ENCODE peak calls at places on chromosomes 11 and 22, in ten cellular contexts. V is neuronal stem cell; M is ovary; W is colonic mucosa; F is transverse colon; A is aorta; R is DND-41; D is lower lobe of right lung; B is IMR-90; K is CD8-positive, alpha-beta memory T cell. G is an unnamed sample. For H3K27me3 and H3K4me1, the result is how much of the 10 kb centered on the place peaks cover.

GRCh38 chr11:122170815-122171475 is 54.9 kb upstream of the BLID start:
- DNase-seq in A (no peak), B (peak), F (no peak), M (no peak), W (no peak), K (no peak), V (no peak), D (no peak), R (no peak), G (no peak)

GRCh38 chr11:112288021-112288420 is 27.4 kb upstream of the PLET1 start:
- DNase-seq in D (no peak), W (no peak), K (no peak), M (no peak), F (no peak), A (no peak), R (no peak), V (no peak), B (no peak), G (no peak)

GRCh38 chr11:35013514-35014191 is 97.2 kb downstream of the PDHX start:
- DNase-seq in M (no peak), D (no peak), F (no peak), R (no peak), V (no peak), A (no peak), W (no peak), K (peak), B (no peak), G (no peak)

GRCh38 chr11:61042961-61043540 is 59.2 kb upstream of the CD5 start:
- DNase-seq in F (no peak), A (no peak), R (no peak), B (no peak), K (no peak), V (no peak), M (no peak), D (no peak), W (no peak), G (no peak)

GRCh38 chr11:72719551-72719950 is 32.7 kb downstream of the ARAP1 start:
- DNase-seq in V (no peak), D (no peak), M (no peak), B (no peak), K (no peak), W (no peak), F (no peak), R (no peak), A (no peak), G (peak)

GRCh38 chr22:36961626-36962025 is 48.2 kb downstream of the CSF2RB start:
- DNase-seq in W (no peak), F (no peak), V (no peak), K (no peak), A (no peak), D (no peak), M (no peak), R (no peak), B (no peak), G (no peak)

GRCh38 chr22:33350391-33350955 is 292.3 kb upstream of the SYN3 start:
- DNase-seq in V (no peak), K (no peak), D (no peak), B (no peak), R (no peak), F (no peak), W (no peak), A (no peak), M (no peak), G (no peak)

GRCh38 chr22:50250555-50251471 is at the start of gene HDAC10:
- DNase-seq in D (peak), M (peak), F (peak), A (peak), R (peak), V (peak), B (peak), W (peak), K (peak), G (peak)

GRCh38 chr11:110529043-110529442 is 99.3 kb downstream of the FDX1 start:
- DNase-seq in A (no peak), F (no peak), D (no peak), K (no peak), R (no peak), M (no peak), V (no peak), B (no peak), W (no peak), G (no peak)

GRCh38 chr22:26066534-26066933 is 102.7 kb upstream of the SEZ6L start:
- DNase-seq in F (no peak), M (no peak), R (no peak), A (no peak), W (no peak), D (no peak), B (no peak), V (peak), K (no peak), G (no peak)

GRCh38 chr22:41411021-41411851 is 29.5 kb downstream of the TEF start:
- DNase-seq in M (peak), B (no peak), A (no peak), V (no peak), D (no peak), F (no peak), R (no peak), W (no peak), K (no peak), G (no peak)

GRCh38 chr11:60125962-60126585 is 37.6 kb downstream of the MS4A2 start:
- DNase-seq in V (no peak), B (no peak), R (no peak), F (no peak), A (no peak), K (no peak), W (no peak), D (no peak), M (no peak), G (no peak)

GRCh38 chr22:49348631-49349030 is 479.0 kb downstream of the BRD1 start:
- DNase-seq in R (no peak), M (no peak), K (no peak), D (peak), B (no peak), V (no peak), A (no peak), W (no peak), F (no peak), G (no peak)

GRCh38 chr22:19527861-19528417 is 3.7 kb upstream of the CLDN5 start:
- DNase-seq in W (no peak), B (peak), K (no peak), F (no peak), V (no peak), D (no peak), M (no peak), A (no peak), R (no peak), G (no peak)

GRCh38 chr11:24900524-24900923 is 403.7 kb downstream of the LUZP2 start:
- DNase-seq in F (no peak), K (no peak), D (no peak), B (peak), M (no peak), V (no peak), W (no peak), A (no peak), R (no peak), G (no peak)

GRCh38 chr22:27581688-27582087 is 219.9 kb downstream of the MN1 start:
- DNase-seq in M (peak), W (peak), V (no peak), D (peak), B (peak), F (peak), R (no peak), A (peak), K (no peak), G (peak)

GRCh38 chr11:68460741-68461283 is at the start of gene PPP6R3:
- DNase-seq in F (no peak), V (no peak), W (no peak), D (no peak), A (no peak), B (no peak), M (no peak), K (no peak), R (no peak), G (no peak)

GRCh38 chr11:44309483-44310197 is at the start of gene ALX4:
- DNase-seq in A (no peak), M (no peak), D (no peak), R (no peak), F (no peak), V (no peak), W (no peak), B (no peak), K (no peak), G (no peak)

GRCh38 chr22:30232716-30233218 is 13.8 kb downstream of the LIF start:
- DNase-seq in A (no peak), D (no peak), M (no peak), V (no peak), B (no peak), W (no peak), F (no peak), R (no peak), K (no peak), G (no peak)

GRCh38 chr11:129391350-129391749 is 15.7 kb downstream of the BARX2 start:
- DNase-seq in B (no peak), R (no peak), W (no peak), A (no peak), V (no peak), D (no peak), M (no peak), K (no peak), F (no peak), G (no peak)
- H3K27me3 ChIP-seq in B (under half), R (under half), W (under half), A (under half), V (under half), D (under half), M (under half), K (under half), F (under half), G (under half)

DNA sequence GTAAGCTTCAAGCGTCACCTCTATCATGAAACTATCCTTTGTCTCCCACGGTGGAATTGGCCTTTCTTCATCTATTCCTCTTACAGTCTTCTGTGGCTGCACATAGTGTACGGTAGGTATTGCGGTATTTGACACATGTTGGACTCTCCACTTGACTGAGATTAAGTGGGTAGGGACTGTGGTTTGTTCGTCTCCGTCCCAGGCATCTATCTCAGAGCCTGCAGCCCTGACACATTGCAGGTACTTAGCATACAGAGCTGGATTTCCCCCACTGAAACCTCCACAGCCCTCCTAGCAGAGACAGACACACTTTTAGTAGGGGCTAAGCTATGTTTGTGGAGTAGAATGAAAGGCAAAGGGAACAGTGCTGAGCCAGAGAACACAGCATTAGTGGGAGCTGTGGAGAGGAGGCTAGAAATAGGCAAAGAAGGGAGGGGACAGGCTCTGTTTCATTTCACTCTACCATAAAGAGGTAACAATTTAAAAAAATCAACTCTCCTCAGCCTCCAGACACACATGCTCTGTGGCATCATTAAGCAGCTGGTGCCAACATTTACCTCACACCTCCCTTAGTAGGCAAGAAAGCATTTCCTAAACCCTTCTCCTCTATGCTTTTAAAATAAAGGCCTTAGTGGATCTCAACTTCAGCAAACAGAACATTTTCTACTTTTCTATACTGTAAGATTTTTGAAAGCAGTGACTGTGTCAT is 277.5 kb downstream of the KIRREL3 start:
- DNase-seq in A (no peak), D (no peak), M (no peak), W (no peak), F (no peak), R (no peak), B (no peak), V (no peak), K (no peak), G (no peak)
- H3K4me1 ChIP-seq in A (under half), D (under half), M (under half), W (under half), F (under half), R (under half), B (under half), V (under half), K (under half), G (under half)

GRCh38 chr11:105878510-105878909 is 143.5 kb downstream of the MSANTD4 start:
- DNase-seq in K (no peak), R (no peak), F (no peak), D (no peak), W (peak), A (no peak), M (no peak), B (no peak), V (no peak), G (no peak)
- H3K27me3 ChIP-seq in K (under half), R (under half), F (under half), D (under half), W (under half), A (under half), M (under half), B (under half), V (under half), G (under half)

GRCh38 chr11:7353100-7353499 is 101.4 kb downstream of the SYT9 start:
- DNase-seq in F (peak), D (peak), A (no peak), K (peak), V (no peak), W (peak), B (no peak), R (peak), M (no peak), G (peak)

GRCh38 chr11:7347611-7348431 is 96.1 kb downstream of the SYT9 start:
- DNase-seq in M (no peak), A (no peak), D (no peak), V (no peak), B (no peak), R (no peak), F (no peak), W (no peak), K (no peak), G (no peak)

GRCh38 chr11:7351228-7351627 is 99.5 kb downstream of the SYT9 start:
- DNase-seq in D (peak), R (no peak), F (no peak), W (no peak), V (no peak), M (no peak), A (no peak), B (no peak), K (no peak), G (no peak)

GRCh38 chr11:7348432-7349298 is 97.0 kb downstream of the SYT9 start:
- DNase-seq in D (no peak), M (no peak), V (no peak), W (no peak), A (no peak), R (no peak), B (no peak), K (no peak), F (no peak), G (no peak)
- H3K4me1 ChIP-seq in D (under half), M (under half), V (under half), W (under half), A (under half), R (under half), B (under half), K (under half), F (under half), G (under half)

DNA sequence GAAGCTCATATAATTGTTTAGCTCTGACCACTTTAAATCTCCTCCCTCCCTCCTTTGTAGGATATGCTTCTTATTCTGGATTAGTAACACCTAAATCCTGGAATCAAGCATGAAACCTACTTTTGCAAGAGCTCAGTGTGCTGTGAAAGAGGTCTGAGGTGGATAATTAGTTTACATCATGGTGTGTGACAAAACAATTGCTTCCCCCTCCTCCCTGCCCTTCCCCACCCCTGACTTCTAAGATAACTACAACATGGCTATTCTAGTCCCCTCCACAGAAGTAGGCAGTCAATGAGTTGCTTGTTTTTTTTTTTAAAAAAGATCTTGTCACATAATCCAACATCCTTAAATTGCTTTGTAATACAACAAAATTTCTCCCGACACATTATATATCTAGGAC is 314.0 kb downstream of the CADM1 start:
- DNase-seq in K (no peak), V (no peak), M (no peak), W (no peak), F (no peak), D (no peak), A (no peak), R (no peak), B (no peak), G (no peak)
- H3K27me3 ChIP-seq in K (under half), V (under half), M (under half), W (under half), F (under half), D (under half), A (under half), R (under half), B (under half), G (under half)

GRCh38 chr11:133659542-133660201 is 127.4 kb upstream of the OPCML start:
- DNase-seq in K (no peak), D (no peak), A (no peak), V (no peak), F (no peak), R (no peak), W (no peak), B (no peak), M (no peak), G (no peak)

GRCh38 chr11:133661867-133662266 is 129.6 kb upstream of the OPCML start:
- DNase-seq in V (no peak), D (no peak), R (no peak), W (no peak), F (no peak), K (no peak), M (no peak), B (no peak), A (no peak), G (no peak)

GRCh38 chr11:133660202-133660568 is 127.9 kb upstream of the OPCML start:
- DNase-seq in A (no peak), D (no peak), B (no peak), R (no peak), K (no peak), W (no peak), F (no peak), V (no peak), M (no peak), G (no peak)

GRCh38 chr11:133663586-133663985 is 131.3 kb upstream of the OPCML start:
- DNase-seq in B (no peak), K (no peak), M (no peak), V (no peak), D (no peak), A (no peak), R (no peak), F (no peak), W (no peak), G (no peak)

GRCh38 chr11:133663135-133663534 is 130.8 kb upstream of the OPCML start:
- DNase-seq in W (no peak), V (no peak), R (peak), K (no peak), M (no peak), A (no peak), F (no peak), B (no peak), D (no peak), G (no peak)
- H3K4me1 ChIP-seq in W (under half), V (under half), R (under half), K (under half), M (under half), A (under half), F (under half), B (under half), D (under half), G (under half)

GRCh38 chr11:134425816-134426536 is 13.9 kb upstream of the B3GAT1 start:
- DNase-seq in D (no peak), A (no peak), B (no peak), M (no peak), V (no peak), W (no peak), F (no peak), K (no peak), R (no peak), G (no peak)
- H3K27me3 ChIP-seq in D (under half), A (under half), B (under half), M (under half), V (under half), W (under half), F (under half), K (under half), R (under half), G (under half)

GRCh38 chr11:31815743-31816466 is 4.8 kb upstream of the PAX6 start:
- DNase-seq in R (no peak), B (no peak), K (no peak), D (no peak), W (no peak), M (no peak), A (no peak), F (no peak), V (no peak), G (no peak)

GRCh38 chr11:31812392-31813241 is 1.5 kb upstream of the PAX6 start:
- DNase-seq in W (no peak), V (no peak), M (no peak), K (no peak), R (no peak), B (no peak), A (no peak), D (no peak), F (no peak), G (no peak)

GRCh38 chr11:31813242-31813960 is 2.3 kb upstream of the PAX6 start:
- DNase-seq in A (no peak), M (no peak), V (no peak), W (no peak), B (no peak), D (no peak), K (no peak), R (no peak), F (no peak), G (no peak)

GRCh38 chr11:31816467-31817053 is 5.4 kb upstream of the PAX6 start:
- DNase-seq in B (no peak), V (peak), F (peak), M (no peak), R (no peak), W (peak), D (no peak), K (no peak), A (no peak), G (no peak)

DNA sequence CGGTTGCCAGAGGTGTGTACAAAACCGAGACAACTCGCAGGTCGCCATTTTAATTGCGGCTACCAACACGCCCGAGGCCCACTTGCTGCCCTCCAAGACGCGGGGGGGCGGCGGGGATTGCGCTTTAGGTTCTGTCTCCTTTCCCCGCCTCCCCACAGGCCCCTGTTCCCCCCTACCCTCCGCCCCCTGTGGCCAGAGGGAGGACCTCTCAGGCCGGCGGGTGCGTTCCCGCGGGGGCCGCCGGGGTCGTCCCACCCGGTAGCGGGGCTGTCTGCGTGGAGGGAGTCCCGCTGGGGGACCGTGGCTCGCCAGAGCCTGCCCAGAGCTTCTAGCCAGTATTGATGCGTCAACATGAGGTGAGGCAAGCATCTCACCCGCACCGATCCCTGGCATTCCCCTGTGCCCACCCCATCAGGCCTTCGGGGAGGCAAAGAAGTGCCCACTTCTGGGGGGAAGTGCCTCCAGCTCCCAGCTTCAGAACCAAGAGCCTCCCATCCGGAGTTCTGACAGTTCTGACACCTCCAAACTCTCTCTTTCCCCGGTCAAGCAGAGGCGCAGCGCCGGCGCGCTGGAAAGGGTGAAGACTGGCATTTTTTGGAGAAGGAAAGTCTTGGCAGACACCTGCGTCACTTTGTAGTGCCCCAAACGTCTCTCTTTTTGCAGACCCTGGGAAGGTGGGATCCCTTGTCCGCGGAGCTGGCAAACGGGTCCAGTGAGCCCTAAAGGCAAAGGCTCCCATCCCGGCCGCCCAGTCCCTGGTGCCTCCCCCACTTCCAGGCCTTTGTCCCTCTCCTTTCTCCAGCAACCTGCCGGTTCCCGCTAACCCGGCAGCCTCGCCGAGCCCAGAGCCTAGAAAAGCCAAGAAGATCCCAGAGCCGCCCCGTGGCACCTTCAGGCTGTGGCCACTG is 3.1 kb upstream of the PAX6 start:
- DNase-seq in F (no peak), V (no peak), W (no peak), R (no peak), M (no peak), K (no peak), D (no peak), B (no peak), A (no peak), G (no peak)
- H3K4me1 ChIP-seq in F (half or more), V (under half), W (under half), R (under half), M (under half), K (under half), D (half or more), B (under half), A (under half), G (under half)

GRCh38 chr11:131463162-131463561 is 92.7 kb downstream of the NTM start:
- DNase-seq in M (no peak), W (no peak), B (no peak), A (no peak), R (no peak), F (no peak), D (no peak), K (no peak), V (no peak), G (no peak)
- H3K27me3 ChIP-seq in M (under half), W (under half), B (under half), A (under half), R (under half), F (under half), D (under half), K (under half), V (under half), G (under half)

G was measured in adrenal gland.